ENCODE peak calls at places on chromosomes 3 and 15, in four cellular contexts. One of them, this sample, is unnamed.
A peak's percentile ranks its signal among the peaks of the same experiment; 100 is the strongest.

GRCh38 chr15:73328149-73328820 is 40.5 kb downstream of the HCN4 start:
- DNase-seq in hepatocyte: no peak
- DNase-seq in GM23248: no peak
- DNase-seq in OCI-LY7: no peak
- DNase-seq in this sample: no peak

GRCh38 chr3:13146643-13147143 is 73.5 kb upstream of the IQSEC1 start:
- DNase-seq in hepatocyte: no peak
- DNase-seq in OCI-LY7: no peak
- DNase-seq in GM23248: no peak
- DNase-seq in this sample: no peak

GRCh38 chr15:40339621-40339945 is 1.2 kb downstream of the CCDC9B start:
- DNase-seq in OCI-LY7: no peak
- DNase-seq in hepatocyte: no peak
- DNase-seq in GM23248: no peak
- DNase-seq in this sample: peak; percentile 32

GRCh38 chr15:101410612-101411011 is 78.9 kb downstream of the PCSK6 start:
- DNase-seq in GM23248: no peak
- DNase-seq in hepatocyte: no peak
- DNase-seq in OCI-LY7: no peak
- DNase-seq in this sample: no peak

GRCh38 chr3:12840591-12841084 is 727 bp downstream of the RPL32 start:
- DNase-seq in hepatocyte: no peak
- DNase-seq in OCI-LY7: peak; percentile 36
- DNase-seq in GM23248: peak; percentile 57
- DNase-seq in this sample: no peak

GRCh38 chr15:39781147-39781966 is 1.3 kb downstream of the FSIP1 start:
- DNase-seq in hepatocyte: no peak
- DNase-seq in OCI-LY7: no peak
- DNase-seq in GM23248: no peak
- DNase-seq in this sample: no peak

GRCh38 chr3:49641292-49641691 is 32.9 kb upstream of the APEH start:
- DNase-seq in GM23248: no peak
- DNase-seq in OCI-LY7: no peak
- DNase-seq in hepatocyte: no peak
- DNase-seq in this sample: no peak

GRCh38 chr15:59292393-59292792 is 80.3 kb downstream of the MYO1E start:
- DNase-seq in OCI-LY7: no peak
- DNase-seq in GM23248: no peak
- DNase-seq in hepatocyte: no peak
- DNase-seq in this sample: peak; percentile 50

GRCh38 chr15:80778621-80778963 is 578 bp upstream of the CEMIP start:
- DNase-seq in GM23248: no peak
- DNase-seq in OCI-LY7: no peak
- DNase-seq in hepatocyte: no peak
- DNase-seq in this sample: no peak

GRCh38 chr3:8987673-8988655 is 24.7 kb upstream of the RAD18 start:
- DNase-seq in GM23248: peak; percentile 76
- DNase-seq in OCI-LY7: peak; percentile 56
- DNase-seq in hepatocyte: peak; percentile 82
- DNase-seq in this sample: peak; percentile 91

GRCh38 chr3:172918165-172918564 is 167.6 kb downstream of the ECT2 start:
- DNase-seq in GM23248: no peak
- DNase-seq in OCI-LY7: no peak
- DNase-seq in hepatocyte: peak; percentile 20
- DNase-seq in this sample: no peak

GRCh38 chr15:98663045-98663444 is 14.7 kb downstream of the IGF1R start:
- DNase-seq in OCI-LY7: no peak
- DNase-seq in hepatocyte: no peak
- DNase-seq in GM23248: no peak
- DNase-seq in this sample: peak; percentile 60
- H4K20me1 ChIP-seq in OCI-LY7: peaks cover 17% of the 10 kb centered on the region
- H4K20me1 ChIP-seq in hepatocyte: peaks cover 66% of the 10 kb centered on the region
- H4K20me1 ChIP-seq in GM23248: peaks cover 52% of the 10 kb centered on the region
- H4K20me1 ChIP-seq in this sample: peaks cover 58% of the 10 kb centered on the region

GRCh38 chr15:71811036-71811736 is 832 bp downstream of the NR2E3 start:
- DNase-seq in hepatocyte: no peak
- DNase-seq in OCI-LY7: no peak
- DNase-seq in GM23248: no peak
- DNase-seq in this sample: peak; percentile 30
- TF ChIP-seq EZH2phosphoT487 in hepatocyte: no peak
- TF ChIP-seq EZH2phosphoT487 in OCI-LY7: no peak
- TF ChIP-seq EZH2phosphoT487 in GM23248: no peak
- TF ChIP-seq EZH2phosphoT487 in this sample: no peak

GRCh38 chr3:152357587-152357986 is 88.9 kb downstream of the MBNL1 start:
- DNase-seq in hepatocyte: no peak
- DNase-seq in OCI-LY7: no peak
- DNase-seq in GM23248: no peak
- DNase-seq in this sample: no peak

GRCh38 chr3:152359385-152360248 is 90.9 kb downstream of the MBNL1 start:
- DNase-seq in OCI-LY7: no peak
- DNase-seq in GM23248: peak; percentile 54
- DNase-seq in hepatocyte: no peak
- DNase-seq in this sample: no peak

GRCh38 chr3:152362086-152362485 is 93.4 kb downstream of the MBNL1 start:
- DNase-seq in OCI-LY7: no peak
- DNase-seq in GM23248: no peak
- DNase-seq in hepatocyte: no peak
- DNase-seq in this sample: no peak

GRCh38 chr3:152360966-152361365 is 92.2 kb downstream of the MBNL1 start:
- DNase-seq in hepatocyte: no peak
- DNase-seq in OCI-LY7: no peak
- DNase-seq in GM23248: no peak
- DNase-seq in this sample: no peak

DNA sequence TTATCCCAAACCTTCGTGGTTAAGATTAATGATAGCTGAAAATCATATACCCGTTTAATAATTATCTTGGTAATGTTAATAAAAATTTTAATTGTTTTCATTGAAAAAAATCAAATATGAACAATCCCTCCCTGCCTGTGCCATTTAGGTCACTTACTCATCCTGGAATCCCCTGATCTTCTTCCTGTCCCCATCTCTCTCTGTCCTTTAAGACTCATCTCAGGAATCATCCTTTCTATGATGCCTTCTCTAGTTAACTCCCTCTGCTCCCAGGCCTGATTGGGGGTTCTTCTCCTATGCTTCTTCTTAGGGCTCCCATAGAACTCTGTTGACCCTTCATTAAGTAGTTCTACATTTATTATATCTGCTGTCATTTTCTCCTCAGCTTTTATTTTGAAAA is 91.6 kb downstream of the MBNL1 start:
- DNase-seq in OCI-LY7: no peak
- DNase-seq in GM23248: no peak
- DNase-seq in hepatocyte: no peak
- DNase-seq in this sample: no peak
- H4K20me1 ChIP-seq in OCI-LY7: peaks cover 21% of the 10 kb centered on the region
- H4K20me1 ChIP-seq in GM23248: peaks cover 16% of the 10 kb centered on the region
- H4K20me1 ChIP-seq in hepatocyte: peaks cover 37% of the 10 kb centered on the region
- H4K20me1 ChIP-seq in this sample: no peaks in the 10 kb centered on the region

GRCh38 chr15:88716543-88717341 is 77.9 kb downstream of the ISG20 start:
- DNase-seq in OCI-LY7: no peak
- DNase-seq in GM23248: no peak
- DNase-seq in hepatocyte: no peak
- DNase-seq in this sample: no peak

GRCh38 chr15:88718731-88719130 is 79.9 kb downstream of the ISG20 start:
- DNase-seq in GM23248: no peak
- DNase-seq in OCI-LY7: no peak
- DNase-seq in hepatocyte: no peak
- DNase-seq in this sample: no peak

GRCh38 chr15:88717342-88718017 is 78.7 kb downstream of the ISG20 start:
- DNase-seq in OCI-LY7: no peak
- DNase-seq in GM23248: no peak
- DNase-seq in hepatocyte: no peak
- DNase-seq in this sample: no peak

GRCh38 chr15:88711806-88712205 is 73.0 kb downstream of the ISG20 start:
- DNase-seq in GM23248: no peak
- DNase-seq in hepatocyte: no peak
- DNase-seq in OCI-LY7: no peak
- DNase-seq in this sample: no peak

DNA sequence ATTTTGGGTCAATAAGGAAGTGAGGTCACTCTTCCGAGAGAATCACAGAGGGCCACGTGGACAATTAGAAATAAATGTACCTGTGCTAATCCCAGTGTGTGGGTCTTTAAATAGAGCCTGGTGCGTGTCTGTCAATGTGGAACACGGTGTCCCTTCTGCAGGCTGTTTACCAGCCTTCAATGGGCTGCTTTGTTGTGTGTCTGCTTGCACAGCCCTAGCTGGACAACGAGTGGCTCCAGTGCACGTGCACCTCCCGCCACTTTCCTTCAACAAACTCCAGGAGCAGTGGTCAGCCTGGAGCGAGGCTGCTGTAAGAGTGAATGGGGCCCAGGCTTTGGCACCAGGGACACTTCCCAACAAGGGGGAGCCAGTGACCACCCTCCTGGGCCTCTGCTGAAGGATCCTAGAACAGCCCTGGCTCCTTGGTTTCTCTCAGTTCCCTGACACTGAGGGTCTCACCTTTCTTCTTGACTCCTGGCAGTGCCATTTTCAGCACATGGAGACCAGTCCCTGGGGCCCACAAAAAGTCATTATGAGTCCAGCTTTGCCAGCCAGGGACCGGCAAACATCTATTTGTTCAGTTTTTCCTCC is 76.1 kb downstream of the ISG20 start:
- DNase-seq in OCI-LY7: no peak
- DNase-seq in hepatocyte: no peak
- DNase-seq in GM23248: no peak
- DNase-seq in this sample: no peak
- TF ChIP-seq EZH2phosphoT487 in OCI-LY7: no peak
- TF ChIP-seq EZH2phosphoT487 in hepatocyte: no peak
- TF ChIP-seq EZH2phosphoT487 in GM23248: no peak
- TF ChIP-seq EZH2phosphoT487 in this sample: no peak

DNA sequence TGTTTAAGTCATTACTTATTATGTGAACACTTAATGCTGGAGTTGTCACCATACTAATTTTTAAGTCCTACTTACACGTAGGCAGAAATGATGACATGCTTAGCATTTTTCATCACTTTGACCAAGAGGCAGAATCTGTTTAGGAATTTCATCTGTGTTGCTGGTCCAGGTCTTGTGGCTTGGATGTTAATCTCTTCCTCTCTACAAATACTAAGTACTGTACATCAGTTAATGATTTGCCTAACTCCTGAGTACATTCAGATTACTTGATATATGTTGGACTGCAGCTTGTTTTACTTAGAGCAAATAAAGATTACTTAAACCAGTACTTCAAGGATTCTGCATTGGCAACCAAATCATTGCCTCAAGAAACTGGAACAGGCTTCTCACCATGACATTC is 8.6 kb downstream of the SNRK start:
- DNase-seq in GM23248: no peak
- DNase-seq in OCI-LY7: no peak
- DNase-seq in hepatocyte: no peak
- DNase-seq in this sample: no peak
- H4K20me1 ChIP-seq in GM23248: peaks cover 8% of the 10 kb centered on the region
- H4K20me1 ChIP-seq in OCI-LY7: peaks cover 10% of the 10 kb centered on the region
- H4K20me1 ChIP-seq in hepatocyte: peaks cover 94% of the 10 kb centered on the region
- H4K20me1 ChIP-seq in this sample: peaks cover 23% of the 10 kb centered on the region

DNA sequence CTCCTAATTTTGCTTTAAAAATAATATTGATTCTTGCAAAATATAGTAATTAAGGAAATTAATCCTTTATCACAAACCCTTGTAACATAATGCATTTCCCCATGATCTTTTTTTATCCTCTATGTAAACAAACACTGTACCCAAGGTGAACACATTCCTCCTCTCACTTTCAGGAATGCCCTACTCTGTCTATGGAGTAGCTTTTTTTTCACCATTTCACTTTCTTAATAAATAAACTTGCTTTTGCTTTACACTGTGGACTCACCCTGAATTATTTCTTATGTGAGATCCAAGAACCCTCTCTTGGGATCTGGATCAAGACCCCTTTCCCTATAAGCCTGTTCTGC is 90.5 kb upstream of the LRRN1 start:
- DNase-seq in hepatocyte: no peak
- DNase-seq in GM23248: no peak
- DNase-seq in OCI-LY7: no peak
- DNase-seq in this sample: peak; percentile 5
- TF ChIP-seq EZH2phosphoT487 in hepatocyte: no peak
- TF ChIP-seq EZH2phosphoT487 in GM23248: no peak
- TF ChIP-seq EZH2phosphoT487 in OCI-LY7: no peak
- TF ChIP-seq EZH2phosphoT487 in this sample: no peak

DNA sequence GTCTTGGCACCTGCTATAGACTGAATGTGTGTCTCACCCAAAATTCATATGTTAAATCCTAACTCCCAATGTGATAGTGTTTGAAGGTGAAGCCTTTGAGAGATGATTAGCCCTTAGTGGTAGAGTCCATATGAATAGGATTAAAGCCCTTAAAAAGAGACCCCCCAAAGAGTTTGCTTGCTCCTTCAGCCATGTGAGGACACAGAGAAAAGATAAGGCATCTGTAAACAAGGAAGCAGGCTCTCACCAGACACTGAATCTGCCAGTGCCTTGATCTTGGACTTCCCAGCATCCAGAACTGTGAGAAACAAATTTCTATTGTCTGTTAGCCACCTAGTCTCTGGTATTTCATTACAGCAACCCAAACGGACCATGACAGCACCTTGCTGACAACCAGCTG is 16.6 kb downstream of the KPNA1 start:
- DNase-seq in hepatocyte: no peak
- DNase-seq in GM23248: no peak
- DNase-seq in OCI-LY7: no peak
- DNase-seq in this sample: peak; percentile 43
- H4K20me1 ChIP-seq in hepatocyte: peaks cover 55% of the 10 kb centered on the region
- H4K20me1 ChIP-seq in GM23248: peaks cover 51% of the 10 kb centered on the region
- H4K20me1 ChIP-seq in OCI-LY7: peaks cover 15% of the 10 kb centered on the region
- H4K20me1 ChIP-seq in this sample: peaks cover 27% of the 10 kb centered on the region